ENCODE peak calls at places on chromosome 16, in five cellular contexts. One of them, this sample, is unnamed.

GRCh38 chr16:12673466-12673865 is 130.2 kb downstream of the CPPED1 start:
- DNase-seq in suprapubic skin: no peak
- DNase-seq in IMR-90: no peak
- DNase-seq in ovary: no peak
- DNase-seq in transverse colon: no peak
- DNase-seq in this sample: no peak

GRCh38 chr16:80671281-80671849 is 130.6 kb downstream of the DYNLRB2 start:
- DNase-seq in IMR-90: no peak
- DNase-seq in ovary: no peak
- DNase-seq in suprapubic skin: no peak
- DNase-seq in transverse colon: no peak
- DNase-seq in this sample: no peak

GRCh38 chr16:75254359-75254837 is 3.0 kb upstream of the BCAR1 start:
- DNase-seq in IMR-90: peak; percentile 88
- DNase-seq in suprapubic skin: peak; percentile 66
- DNase-seq in ovary: no peak
- DNase-seq in transverse colon: peak; percentile 41
- DNase-seq in this sample: no peak

GRCh38 chr16:70157105-70157476 is 16.5 kb upstream of the CLEC18C start:
- DNase-seq in ovary: no peak
- DNase-seq in IMR-90: no peak
- DNase-seq in transverse colon: no peak
- DNase-seq in suprapubic skin: peak; percentile 45
- DNase-seq in this sample: no peak

GRCh38 chr16:68062910-68063393 is 22.2 kb upstream of the NFATC3 start:
- DNase-seq in IMR-90: no peak
- DNase-seq in suprapubic skin: peak; percentile 46
- DNase-seq in ovary: no peak
- DNase-seq in transverse colon: peak; percentile 25
- DNase-seq in this sample: no peak

GRCh38 chr16:23518435-23518891 is 8.2 kb upstream of the GGA2 start:
- DNase-seq in suprapubic skin: no peak
- DNase-seq in ovary: no peak
- DNase-seq in transverse colon: no peak
- DNase-seq in IMR-90: peak; percentile 32
- DNase-seq in this sample: no peak

GRCh38 chr16:30185683-30186421 is 2.5 kb downstream of the CORO1A start:
- DNase-seq in ovary: peak; percentile 27
- DNase-seq in transverse colon: peak; percentile 73
- DNase-seq in suprapubic skin: peak; percentile 74
- DNase-seq in IMR-90: no peak
- DNase-seq in this sample: peak; percentile 19

GRCh38 chr16:66390346-66391108 is 24.0 kb downstream of the CDH5 start:
- DNase-seq in transverse colon: no peak
- DNase-seq in ovary: no peak
- DNase-seq in IMR-90: no peak
- DNase-seq in suprapubic skin: no peak
- DNase-seq in this sample: no peak

GRCh38 chr16:31676731-31677130 is 149.0 kb downstream of the AHSP start:
- DNase-seq in suprapubic skin: no peak
- DNase-seq in transverse colon: no peak
- DNase-seq in ovary: no peak
- DNase-seq in IMR-90: no peak
- DNase-seq in this sample: no peak

GRCh38 chr16:69166946-69167930 is 19.7 kb upstream of the SNTB2 start:
- DNase-seq in IMR-90: peak; percentile 65
- DNase-seq in ovary: no peak
- DNase-seq in transverse colon: no peak
- DNase-seq in suprapubic skin: no peak
- DNase-seq in this sample: no peak

GRCh38 chr16:12314786-12315185 is 338.3 kb downstream of the SNX29 start:
- DNase-seq in suprapubic skin: no peak
- DNase-seq in IMR-90: no peak
- DNase-seq in transverse colon: no peak
- DNase-seq in ovary: no peak
- DNase-seq in this sample: no peak

GRCh38 chr16:75257886-75258806 is 6.7 kb upstream of the BCAR1 start:
- DNase-seq in transverse colon: no peak
- DNase-seq in suprapubic skin: no peak
- DNase-seq in IMR-90: no peak
- DNase-seq in ovary: no peak
- DNase-seq in this sample: no peak

GRCh38 chr16:74153773-74154172 is 142.8 kb upstream of the PSMD7 start:
- DNase-seq in transverse colon: no peak
- DNase-seq in ovary: no peak
- DNase-seq in IMR-90: no peak
- DNase-seq in suprapubic skin: no peak
- DNase-seq in this sample: no peak

GRCh38 chr16:81810361-81810760 is 31.3 kb downstream of the PLCG2 start:
- DNase-seq in ovary: no peak
- DNase-seq in transverse colon: no peak
- DNase-seq in IMR-90: no peak
- DNase-seq in suprapubic skin: no peak
- DNase-seq in this sample: no peak

GRCh38 chr16:70675851-70676513 is 9.9 kb downstream of the MTSS2 start:
- DNase-seq in IMR-90: no peak
- DNase-seq in ovary: no peak
- DNase-seq in suprapubic skin: no peak
- DNase-seq in transverse colon: no peak
- DNase-seq in this sample: no peak

GRCh38 chr16:30867747-30868146 is 26.1 kb downstream of the BCL7C start:
- DNase-seq in transverse colon: no peak
- DNase-seq in IMR-90: no peak
- DNase-seq in ovary: no peak
- DNase-seq in suprapubic skin: no peak
- DNase-seq in this sample: no peak

GRCh38 chr16:87860553-87861299 is 8.6 kb downstream of the SLC7A5 start:
- DNase-seq in transverse colon: no peak
- DNase-seq in IMR-90: peak; percentile 78
- DNase-seq in suprapubic skin: no peak
- DNase-seq in ovary: peak; percentile 53
- DNase-seq in this sample: no peak

GRCh38 chr16:87864331-87864989 is 4.8 kb downstream of the SLC7A5 start:
- DNase-seq in suprapubic skin: no peak
- DNase-seq in ovary: no peak
- DNase-seq in IMR-90: peak; percentile 55
- DNase-seq in transverse colon: no peak
- DNase-seq in this sample: no peak
- H3K4me1 ChIP-seq in suprapubic skin: peaks cover 49% of the 10 kb centered on the region
- H3K4me1 ChIP-seq in ovary: peaks cover 4% of the 10 kb centered on the region
- H3K4me1 ChIP-seq in IMR-90: peaks cover 16% of the 10 kb centered on the region
- H3K4me1 ChIP-seq in transverse colon: peaks cover 30% of the 10 kb centered on the region
- H3K4me1 ChIP-seq in this sample: peaks cover 41% of the 10 kb centered on the region

GRCh38 chr16:89658221-89658879 is 714 bp downstream of the SPATA33 start:
- DNase-seq in IMR-90: no peak
- DNase-seq in suprapubic skin: no peak
- DNase-seq in ovary: no peak
- DNase-seq in transverse colon: no peak
- DNase-seq in this sample: no peak
- TF ChIP-seq POLR2A in IMR-90: no peak
- TF ChIP-seq POLR2A in suprapubic skin: no peak
- TF ChIP-seq POLR2A in ovary: no peak
- TF ChIP-seq POLR2A in transverse colon: no peak
- TF ChIP-seq POLR2A in this sample: no peak

GRCh38 chr16:19690196-19690595 is 27.8 kb downstream of the KNOP1 start:
- DNase-seq in suprapubic skin: no peak
- DNase-seq in transverse colon: no peak
- DNase-seq in IMR-90: no peak
- DNase-seq in ovary: no peak
- DNase-seq in this sample: no peak

GRCh38 chr16:19689342-19689741 is 28.7 kb downstream of the KNOP1 start:
- DNase-seq in IMR-90: no peak
- DNase-seq in transverse colon: no peak
- DNase-seq in ovary: no peak
- DNase-seq in suprapubic skin: no peak
- DNase-seq in this sample: no peak

GRCh38 chr16:19694989-19695388 is 23.0 kb downstream of the KNOP1 start:
- DNase-seq in IMR-90: no peak
- DNase-seq in ovary: no peak
- DNase-seq in transverse colon: no peak
- DNase-seq in suprapubic skin: no peak
- DNase-seq in this sample: no peak

GRCh38 chr16:19688396-19689024 is 29.5 kb downstream of the KNOP1 start:
- DNase-seq in suprapubic skin: no peak
- DNase-seq in transverse colon: no peak
- DNase-seq in IMR-90: no peak
- DNase-seq in ovary: no peak
- DNase-seq in this sample: no peak

GRCh38 chr16:19691161-19691850 is 26.7 kb downstream of the KNOP1 start:
- DNase-seq in suprapubic skin: no peak
- DNase-seq in ovary: no peak
- DNase-seq in IMR-90: peak; percentile 17
- DNase-seq in transverse colon: no peak
- DNase-seq in this sample: no peak
- H3K27ac ChIP-seq in suprapubic skin: peak overlapping the region; percentile 45
- H3K27ac ChIP-seq in ovary: peak overlapping the region; percentile 29
- H3K27ac ChIP-seq in IMR-90: no peak overlapping the region
- H3K27ac ChIP-seq in transverse colon: no peak overlapping the region
- H3K27ac ChIP-seq in this sample: no peak overlapping the region

DNA sequence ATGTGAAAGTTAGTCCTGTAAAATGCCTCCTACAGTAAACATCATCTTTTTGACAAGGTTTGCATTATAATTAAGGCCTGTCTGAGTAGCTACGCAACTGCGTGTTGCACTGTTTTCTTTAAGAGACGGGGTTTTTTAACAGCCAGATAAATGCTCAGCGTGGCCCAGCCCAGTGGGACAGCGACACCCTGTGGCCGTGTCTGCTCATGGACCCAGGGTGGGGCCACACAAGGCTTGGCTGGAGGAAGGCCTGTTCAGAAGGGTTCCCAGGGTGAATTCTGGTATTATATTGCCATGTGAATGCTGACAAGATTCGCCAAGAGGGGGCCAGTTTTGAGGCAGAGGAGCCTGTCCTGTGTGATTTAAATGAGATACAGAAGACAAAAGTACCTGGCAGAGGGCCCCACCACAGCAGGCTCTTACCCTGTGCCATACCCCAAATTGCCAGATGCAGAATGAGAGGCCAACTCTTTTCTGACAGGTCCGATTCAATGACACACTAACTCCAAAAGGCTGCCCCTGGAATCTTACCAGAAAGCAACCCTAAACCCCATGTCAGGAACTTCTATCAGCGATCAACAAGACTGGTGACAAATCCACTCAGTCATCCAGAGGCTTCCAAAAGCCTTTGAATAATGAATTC is 65.9 kb upstream of the IRX6 start:
- DNase-seq in ovary: no peak
- DNase-seq in suprapubic skin: peak; percentile 78
- DNase-seq in transverse colon: peak; percentile 71
- DNase-seq in IMR-90: peak; percentile 26
- DNase-seq in this sample: peak; percentile 63
- H3K4me1 ChIP-seq in ovary: no peaks in the 10 kb centered on the region
- H3K4me1 ChIP-seq in suprapubic skin: peaks cover 4% of the 10 kb centered on the region
- H3K4me1 ChIP-seq in transverse colon: no peaks in the 10 kb centered on the region
- H3K4me1 ChIP-seq in IMR-90: no peaks in the 10 kb centered on the region
- H3K4me1 ChIP-seq in this sample: no peaks in the 10 kb centered on the region

GRCh38 chr16:526181-527014 is 1.1 kb upstream of the CAPN15 start:
- DNase-seq in ovary: peak; percentile 73
- DNase-seq in IMR-90: peak; percentile 40
- DNase-seq in transverse colon: peak; percentile 43
- DNase-seq in suprapubic skin: no peak
- DNase-seq in this sample: peak; percentile 73

GRCh38 chr16:527015-527903 is at the start of gene CAPN15:
- DNase-seq in ovary: peak; percentile 92
- DNase-seq in transverse colon: peak; percentile 89
- DNase-seq in IMR-90: peak; percentile 79
- DNase-seq in suprapubic skin: peak; percentile 93
- DNase-seq in this sample: peak; percentile 89

GRCh38 chr16:525123-525519 is 2.4 kb upstream of the CAPN15 start:
- DNase-seq in transverse colon: no peak
- DNase-seq in ovary: no peak
- DNase-seq in suprapubic skin: no peak
- DNase-seq in IMR-90: no peak
- DNase-seq in this sample: no peak

GRCh38 chr16:524274-525011 is 3.1 kb upstream of the CAPN15 start:
- DNase-seq in IMR-90: no peak
- DNase-seq in transverse colon: no peak
- DNase-seq in ovary: no peak
- DNase-seq in suprapubic skin: no peak
- DNase-seq in this sample: no peak

DNA sequence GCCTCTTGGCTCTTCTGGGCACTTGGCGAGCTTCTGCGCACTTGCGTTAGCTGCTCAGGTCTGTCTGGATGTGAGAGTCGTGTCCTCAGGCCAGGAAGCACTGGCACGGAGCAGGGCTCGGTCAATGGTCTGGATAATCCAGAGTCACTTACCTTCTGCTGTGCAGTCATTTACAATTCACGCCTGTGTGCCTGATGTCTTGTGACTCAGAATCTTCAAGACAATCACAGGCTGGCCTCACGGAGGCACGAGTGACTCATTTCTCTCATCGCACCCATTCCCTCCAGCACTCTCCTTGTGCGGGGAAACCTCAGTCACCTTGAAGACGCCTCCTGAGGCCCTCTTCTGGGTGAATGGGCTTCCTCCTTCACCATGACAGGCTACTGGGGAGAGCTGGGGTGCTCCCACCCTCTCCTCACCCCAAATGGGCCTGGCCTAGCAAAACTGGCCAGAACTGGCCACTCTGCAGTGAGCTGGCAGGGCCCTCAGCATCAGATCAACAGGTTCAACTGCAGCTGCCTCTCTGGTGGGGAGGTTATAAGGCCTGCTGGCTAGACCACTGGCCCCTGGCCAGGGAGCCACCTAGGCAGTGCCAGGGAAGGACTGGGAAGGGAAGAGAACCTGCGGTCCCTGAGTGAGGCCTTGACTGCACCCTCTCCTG is 1.9 kb upstream of the CAPN15 start:
- DNase-seq in ovary: peak; percentile 58
- DNase-seq in transverse colon: no peak
- DNase-seq in IMR-90: peak; percentile 92
- DNase-seq in suprapubic skin: no peak
- DNase-seq in this sample: peak; percentile 59
- TF ChIP-seq POLR2A in ovary: no peak
- TF ChIP-seq POLR2A in transverse colon: no peak
- TF ChIP-seq POLR2A in IMR-90: no peak
- TF ChIP-seq POLR2A in suprapubic skin: no peak
- TF ChIP-seq POLR2A in this sample: no peak

GRCh38 chr16:4891097-4891885 is 44.0 kb downstream of the UBN1 start:
- DNase-seq in transverse colon: no peak
- DNase-seq in ovary: no peak
- DNase-seq in suprapubic skin: no peak
- DNase-seq in IMR-90: no peak
- DNase-seq in this sample: no peak

GRCh38 chr16:4886151-4886550 is 38.9 kb downstream of the UBN1 start:
- DNase-seq in transverse colon: no peak
- DNase-seq in suprapubic skin: no peak
- DNase-seq in IMR-90: no peak
- DNase-seq in ovary: no peak
- DNase-seq in this sample: no peak

GRCh38 chr16:4890026-4890425 is 42.7 kb downstream of the UBN1 start:
- DNase-seq in transverse colon: no peak
- DNase-seq in IMR-90: no peak
- DNase-seq in suprapubic skin: no peak
- DNase-seq in ovary: no peak
- DNase-seq in this sample: no peak

GRCh38 chr16:4890686-4891085 is 43.4 kb downstream of the UBN1 start:
- DNase-seq in transverse colon: no peak
- DNase-seq in suprapubic skin: no peak
- DNase-seq in IMR-90: no peak
- DNase-seq in ovary: no peak
- DNase-seq in this sample: no peak

GRCh38 chr16:4888428-4889135 is 41.3 kb downstream of the UBN1 start:
- DNase-seq in ovary: no peak
- DNase-seq in IMR-90: no peak
- DNase-seq in suprapubic skin: no peak
- DNase-seq in transverse colon: no peak
- DNase-seq in this sample: no peak
- H3K27ac ChIP-seq in ovary: no peak overlapping the region
- H3K27ac ChIP-seq in IMR-90: no peak overlapping the region
- H3K27ac ChIP-seq in suprapubic skin: no peak overlapping the region
- H3K27ac ChIP-seq in transverse colon: no peak overlapping the region
- H3K27ac ChIP-seq in this sample: no peak overlapping the region

GRCh38 chr16:19174478-19174877 is 6.4 kb downstream of the SYT17 start:
- DNase-seq in transverse colon: no peak
- DNase-seq in suprapubic skin: no peak
- DNase-seq in IMR-90: no peak
- DNase-seq in ovary: no peak
- DNase-seq in this sample: no peak
- H3K4me1 ChIP-seq in transverse colon: peaks cover 1% of the 10 kb centered on the region
- H3K4me1 ChIP-seq in suprapubic skin: no peaks in the 10 kb centered on the region
- H3K4me1 ChIP-seq in IMR-90: no peaks in the 10 kb centered on the region
- H3K4me1 ChIP-seq in ovary: no peaks in the 10 kb centered on the region
- H3K4me1 ChIP-seq in this sample: no peaks in the 10 kb centered on the region